ENCODE peak calls at places on chromosome 20, in six cellular contexts. V is uterus, R is left ventricle myocardium inferior, B is GM06990, E is HFFc6, Z is WTC11. L is an unnamed sample.

GRCh38 chr20:63536997-63537524 is at the start of gene PTK6:
- DNase-seq in V (no peak), R (peak), B (no peak), E (no peak), Z (no peak), L (no peak)

GRCh38 chr20:17854307-17854903 is 114.2 kb downstream of the SNX5 start:
- DNase-seq in V (no peak), R (peak), B (no peak), E (no peak), Z (peak), L (no peak)

GRCh38 chr20:43465625-43465943 is 7.9 kb downstream of the SRSF6 start:
- DNase-seq in V (no peak), R (no peak), B (no peak), E (no peak), Z (no peak), L (no peak)

GRCh38 chr20:4483481-4483880 is 238.2 kb upstream of the PRND start:
- DNase-seq in V (no peak), R (no peak), B (no peak), E (peak), Z (no peak), L (no peak)

GRCh38 chr20:53582574-53583351 is 10.9 kb downstream of the ZNF217 start:
- DNase-seq in V (peak), R (no peak), B (no peak), E (peak), Z (no peak), L (peak)

GRCh38 chr20:4736875-4737274 is 15.2 kb downstream of the PRND start:
- DNase-seq in V (no peak), R (no peak), B (no peak), E (no peak), Z (no peak), L (no peak)

GRCh38 chr20:17822540-17823155 is 122.9 kb downstream of the BANF2 start:
- DNase-seq in V (no peak), R (no peak), B (no peak), E (no peak), Z (no peak), L (no peak)

GRCh38 chr20:10665027-10665561 is 8.7 kb downstream of the JAG1 start:
- DNase-seq in V (no peak), R (no peak), B (no peak), E (no peak), Z (no peak), L (no peak)

GRCh38 chr20:46974669-46975434 is 80.2 kb downstream of the EYA2 start:
- DNase-seq in V (no peak), R (no peak), B (no peak), E (no peak), Z (no peak), L (no peak)

GRCh38 chr20:62048821-62049291 is 16.8 kb downstream of the TAF4 start:
- DNase-seq in V (no peak), R (no peak), B (no peak), E (no peak), Z (peak), L (no peak)

GRCh38 chr20:32484221-32485125 is 100.7 kb downstream of the NOL4L start:
- DNase-seq in V (peak), R (peak), B (no peak), E (no peak), Z (peak), L (peak)

GRCh38 chr20:41526327-41526726 is 91.8 kb downstream of the CHD6 start:
- DNase-seq in V (no peak), R (no peak), B (no peak), E (no peak), Z (no peak), L (no peak)

GRCh38 chr20:38260025-38260377 is 534 bp downstream of the KIAA1755 start:
- DNase-seq in V (no peak), R (no peak), B (no peak), E (no peak), Z (no peak), L (no peak)

GRCh38 chr20:49877254-49877990 is 37.9 kb downstream of the SPATA2 start:
- DNase-seq in V (no peak), R (no peak), B (no peak), E (no peak), Z (no peak), L (no peak)

GRCh38 chr20:62768815-62769287 is 27.4 kb upstream of the MRGBP start:
- DNase-seq in V (no peak), R (no peak), B (no peak), E (peak), Z (no peak), L (no peak)

GRCh38 chr20:38724603-38725457 is 544 bp downstream of the SLC32A1 start:
- DNase-seq in V (no peak), R (no peak), B (peak), E (no peak), Z (peak), L (no peak)

GRCh38 chr20:5977223-5977622 is 26.8 kb downstream of the MCM8 start:
- DNase-seq in V (no peak), R (no peak), B (no peak), E (no peak), Z (no peak), L (no peak)

GRCh38 chr20:34571753-34572152 is 13.2 kb downstream of the MAP1LC3A start:
- DNase-seq in V (no peak), R (no peak), B (no peak), E (no peak), Z (no peak), L (no peak)

GRCh38 chr20:13325033-13325432 is 104.0 kb downstream of the ISM1 start:
- DNase-seq in V (no peak), R (no peak), B (no peak), E (peak), Z (peak), L (no peak)

GRCh38 chr20:24522452-24523330 is 53.3 kb downstream of the SYNDIG1 start:
- DNase-seq in V (no peak), R (no peak), B (no peak), E (no peak), Z (no peak), L (no peak)

GRCh38 chr20:10609726-10610125 is 64.1 kb downstream of the JAG1 start:
- DNase-seq in V (no peak), R (no peak), B (no peak), E (no peak), Z (no peak), L (no peak)

GRCh38 chr20:56778765-56779195 is 149.7 kb downstream of the TFAP2C start:
- DNase-seq in V (no peak), R (peak), B (no peak), E (peak), Z (no peak), L (no peak)

GRCh38 chr20:57150559-57150958 is 115.9 kb downstream of the BMP7 start:
- DNase-seq in V (no peak), R (no peak), B (no peak), E (no peak), Z (no peak), L (no peak)

GRCh38 chr20:63044204-63044600 is 37.4 kb upstream of the BHLHE23 start:
- DNase-seq in V (no peak), R (no peak), B (no peak), E (no peak), Z (no peak), L (no peak)

GRCh38 chr20:4488407-4489339 is 233.0 kb upstream of the PRND start:
- DNase-seq in V (no peak), R (no peak), B (no peak), E (peak), Z (no peak), L (no peak)

DNA sequence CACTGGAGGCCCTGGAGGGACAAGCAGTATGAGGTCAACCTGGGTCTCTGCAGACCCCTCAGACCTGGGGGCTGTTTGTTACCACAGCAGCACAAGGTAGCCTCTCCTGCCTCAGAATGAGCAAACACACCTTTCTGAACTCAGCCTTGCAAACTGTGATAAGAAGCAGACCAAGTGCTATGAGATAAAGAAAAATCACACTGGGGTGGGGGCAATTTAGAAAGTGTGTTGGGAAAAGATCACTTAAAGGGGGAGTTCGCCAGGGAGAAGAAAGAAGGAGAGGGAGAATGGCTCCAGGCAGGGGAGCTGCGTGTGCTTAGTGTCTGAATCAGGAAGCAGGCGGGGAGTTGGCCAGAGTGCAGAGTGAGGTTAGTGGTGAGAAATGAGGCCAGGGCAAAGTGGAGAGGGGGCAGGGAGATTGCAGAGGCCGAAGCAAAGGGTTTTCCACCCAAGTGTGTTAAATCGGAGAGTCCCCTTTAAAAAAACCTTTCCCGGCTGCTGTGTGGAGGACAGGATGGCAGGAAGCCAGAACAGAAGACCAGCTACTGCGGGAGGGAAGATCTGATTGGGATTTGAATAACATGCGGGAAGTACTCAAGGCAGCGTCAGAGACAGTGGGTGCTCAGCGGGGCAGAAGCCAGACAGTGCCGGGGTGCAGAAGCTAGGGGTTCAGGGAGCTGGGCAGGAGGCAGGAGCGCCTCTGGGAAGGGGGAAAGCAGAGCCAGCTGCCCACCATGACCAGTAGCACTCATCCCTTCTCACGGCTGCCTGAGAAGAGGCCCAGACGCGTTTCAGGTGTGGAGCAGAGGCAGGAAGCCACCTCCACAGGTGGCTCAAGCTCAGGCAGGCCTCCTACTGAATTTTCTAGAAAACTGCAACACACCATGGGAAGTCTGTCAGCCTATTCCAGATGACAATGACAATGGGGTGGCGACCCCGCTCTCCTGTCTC is 9.0 kb downstream of the ADA start:
- DNase-seq in V (peak), R (peak), B (peak), E (peak), Z (peak), L (no peak)
- TF ChIP-seq CTCF in V (no peak), R (no peak), B (peak), E (no peak), Z (no peak), L (no peak)

GRCh38 chr20:21490105-21490504 is 23.8 kb downstream of the NKX2-2 start:
- DNase-seq in V (no peak), R (no peak), B (no peak), E (peak), Z (no peak), L (no peak)
- TF ChIP-seq CTCF in V (no peak), R (no peak), B (no peak), E (peak), Z (no peak), L (peak)

DNA sequence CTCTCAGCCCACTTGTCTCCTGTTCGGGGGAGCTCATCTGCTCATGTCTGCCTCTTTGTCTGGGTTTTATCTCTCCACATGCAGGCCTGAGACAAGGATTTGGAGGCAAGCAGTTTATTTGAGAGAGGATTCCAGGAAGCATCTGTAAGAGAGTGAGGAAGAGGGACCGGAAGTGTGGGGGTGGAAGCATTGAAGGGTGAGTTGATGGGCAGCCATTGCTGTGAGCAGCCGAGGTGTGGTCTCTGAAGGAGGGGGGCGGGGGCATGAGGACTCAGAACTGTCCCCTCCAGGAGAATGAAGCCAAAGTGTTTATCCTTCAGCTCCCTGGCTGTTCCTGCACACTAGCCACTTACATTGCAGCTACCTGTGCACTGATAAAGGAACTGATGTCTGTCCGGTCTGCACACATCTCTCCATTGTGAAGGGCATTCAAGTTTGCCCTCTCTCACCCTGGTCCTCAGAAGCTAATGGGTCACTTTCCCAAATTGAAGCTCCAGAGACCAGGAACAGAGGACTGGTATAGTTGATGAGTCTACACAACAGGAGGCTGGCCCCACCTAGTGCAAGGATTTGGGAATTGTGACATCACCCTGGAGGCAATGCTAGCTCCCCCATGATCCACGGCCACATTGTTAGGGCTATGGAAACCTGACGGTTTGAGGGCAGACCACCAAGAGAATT is 100.5 kb upstream of the FOXA2 start:
- DNase-seq in V (no peak), R (no peak), B (peak), E (no peak), Z (no peak), L (no peak)
- TF ChIP-seq CTCF in V (no peak), R (no peak), B (no peak), E (peak), Z (no peak), L (no peak)

DNA sequence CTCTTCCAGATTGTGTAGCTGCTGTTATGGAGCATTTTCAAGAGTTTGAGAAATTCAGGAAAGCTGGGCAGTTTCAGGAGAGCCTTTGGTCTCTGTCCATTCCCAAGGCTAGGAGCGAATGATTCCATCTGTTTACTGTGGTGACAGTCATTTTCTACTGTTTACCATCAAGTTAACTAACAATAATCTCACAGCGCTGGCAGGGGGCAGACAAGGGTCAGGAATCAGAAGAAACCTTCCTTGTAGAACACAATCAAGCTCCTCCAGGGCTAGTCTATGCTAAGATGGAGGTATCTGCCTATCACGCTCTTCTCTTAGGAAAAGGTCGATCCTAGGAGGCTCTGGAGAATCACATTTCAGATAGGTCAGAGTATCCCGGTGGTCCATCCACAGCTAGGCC is 293.9 kb downstream of the KIF16B start:
- DNase-seq in V (no peak), R (no peak), B (no peak), E (no peak), Z (peak), L (peak)
- TF ChIP-seq CTCF in V (no peak), R (no peak), B (no peak), E (no peak), Z (no peak), L (no peak)

GRCh38 chr20:1336699-1337387 is 7.9 kb upstream of the SDCBP2 start:
- DNase-seq in V (peak), R (peak), B (no peak), E (no peak), Z (no peak), L (peak)
- TF ChIP-seq CTCF in V (no peak), R (no peak), B (no peak), E (no peak), Z (no peak), L (no peak)

GRCh38 chr20:9169409-9169808 is 100.5 kb downstream of the PLCB4 start:
- DNase-seq in V (no peak), R (no peak), B (no peak), E (no peak), Z (no peak), L (no peak)

GRCh38 chr20:9177278-9177677 is 108.4 kb downstream of the PLCB4 start:
- DNase-seq in V (no peak), R (no peak), B (no peak), E (no peak), Z (no peak), L (no peak)

DNA sequence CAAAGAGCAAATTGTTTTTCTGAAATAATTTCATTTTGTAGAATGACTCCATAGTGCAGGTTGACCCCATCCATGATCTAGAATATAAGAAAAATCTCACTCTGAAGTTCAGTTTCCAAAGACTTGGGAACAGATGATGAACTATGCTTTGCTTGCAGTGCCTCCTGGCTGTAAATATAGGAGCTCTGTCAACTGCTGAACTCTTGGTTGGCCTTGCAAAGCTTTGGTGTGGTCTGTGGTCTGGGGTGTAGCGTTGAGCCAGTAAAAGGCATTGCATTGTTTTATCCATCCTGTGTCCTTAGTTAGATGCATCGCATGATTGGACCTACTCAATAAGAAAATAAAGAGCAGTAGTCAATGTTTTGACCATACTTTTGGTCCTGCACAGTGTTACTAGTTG is 104.0 kb downstream of the PLCB4 start:
- DNase-seq in V (no peak), R (no peak), B (no peak), E (no peak), Z (no peak), L (no peak)
- TF ChIP-seq CTCF in V (no peak), R (peak), B (no peak), E (peak), Z (no peak), L (peak)

GRCh38 chr20:29430531-29430930 is 1826.9 kb upstream of the DEFB115 start:
- DNase-seq in V (no peak), R (no peak), B (no peak), E (no peak), Z (no peak), L (no peak)

DNA sequence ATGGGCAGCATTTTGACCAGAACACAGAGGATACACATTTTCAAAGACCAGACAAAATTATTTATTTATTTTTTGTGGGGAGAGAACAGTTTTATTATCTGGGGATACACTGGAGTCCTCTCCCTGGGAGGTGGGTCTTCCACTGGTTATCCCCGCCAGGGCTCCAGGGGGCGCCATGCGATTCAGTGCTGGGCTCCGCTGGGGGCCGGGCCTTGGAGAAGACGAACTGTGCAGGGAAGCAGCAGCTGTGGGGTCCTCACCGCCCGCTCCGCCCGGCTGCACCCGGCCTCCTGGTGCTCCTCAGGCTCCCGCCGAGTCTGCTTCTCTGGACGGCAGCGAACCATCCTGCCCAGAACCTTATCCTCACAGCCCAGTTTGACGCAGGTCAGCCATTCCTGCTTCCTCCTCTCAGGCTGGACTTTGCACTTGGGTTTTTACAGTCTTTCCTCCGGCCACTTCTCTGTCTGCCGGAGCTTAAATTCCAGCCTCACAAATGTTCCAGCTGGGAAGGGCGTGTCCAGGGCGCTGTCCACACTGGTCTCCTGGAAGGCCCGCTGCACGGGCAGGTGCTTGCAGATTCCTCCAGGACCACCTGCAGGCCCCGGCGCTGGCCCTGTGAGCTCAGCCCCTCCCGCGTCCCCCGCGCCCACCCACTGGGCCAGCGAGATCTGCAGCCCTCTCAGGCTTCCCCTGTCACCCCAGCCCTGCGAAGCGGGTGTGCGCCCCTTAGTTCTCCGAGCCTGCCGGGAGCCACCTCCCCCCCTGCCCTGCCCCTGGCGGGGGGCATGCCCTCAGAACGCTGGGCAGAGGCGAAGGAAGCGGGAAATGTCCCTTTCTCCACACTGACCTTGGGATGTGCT is 1830.0 kb upstream of the DEFB115 start:
- DNase-seq in V (no peak), R (no peak), B (no peak), E (no peak), Z (no peak), L (no peak)
- TF ChIP-seq CTCF in V (no peak), R (no peak), B (no peak), E (no peak), Z (no peak), L (no peak)

L was measured in osteocyte.